ENCODE peak calls at places on chromosomes 11 and 22, in six cellular contexts. W is CD8-positive, alpha-beta T cell; H is HCT116; T is hepatocyte; X is right atrium auricular region; U is left ventricle myocardium inferior. O is an unnamed sample.

GRCh38 chr11:72617080-72617744 is 57.0 kb downstream of the PDE2A start:
- DNase-seq in W (no peak), H (no peak), T (peak), X (no peak), U (no peak), O (no peak)

GRCh38 chr11:13721760-13722159 is 53.3 kb downstream of the FAR1 start:
- DNase-seq in W (no peak), H (no peak), T (no peak), X (no peak), U (no peak), O (no peak)

GRCh38 chr22:30228509-30229359 is 17.8 kb downstream of the LIF start:
- DNase-seq in W (no peak), H (no peak), T (no peak), X (no peak), U (no peak), O (no peak)

GRCh38 chr11:129319751-129320150 is 55.9 kb upstream of the BARX2 start:
- DNase-seq in W (no peak), H (no peak), T (no peak), X (no peak), U (no peak), O (no peak)

GRCh38 chr22:31343235-31344191 is 2.6 kb downstream of the PATZ1 start:
- DNase-seq in W (no peak), H (no peak), T (peak), X (no peak), U (peak), O (no peak)

GRCh38 chr22:26097840-26098239 is 71.4 kb upstream of the SEZ6L start:
- DNase-seq in W (no peak), H (no peak), T (no peak), X (no peak), U (no peak), O (no peak)

GRCh38 chr11:69295995-69296889 is 2.3 kb downstream of the MYEOV start:
- DNase-seq in W (no peak), H (no peak), T (peak), X (peak), U (peak), O (no peak)

GRCh38 chr11:93831343-93832082 is 18.9 kb downstream of the VSTM5 start:
- DNase-seq in W (no peak), H (no peak), T (no peak), X (peak), U (no peak), O (no peak)

GRCh38 chr11:350723-351255 is 18.5 kb upstream of the B4GALNT4 start:
- DNase-seq in W (no peak), H (no peak), T (no peak), X (no peak), U (no peak), O (no peak)

GRCh38 chr11:2510626-2511402 is 66.0 kb downstream of the KCNQ1 start:
- DNase-seq in W (no peak), H (no peak), T (peak), X (peak), U (peak), O (peak)

GRCh38 chr11:1077033-1077416 is 2.4 kb downstream of the MUC2 start:
- DNase-seq in W (no peak), H (no peak), T (no peak), X (no peak), U (no peak), O (no peak)

GRCh38 chr11:47928426-47928825 is 51.9 kb upstream of the PTPRJ start:
- DNase-seq in W (no peak), H (no peak), T (no peak), X (no peak), U (no peak), O (no peak)

GRCh38 chr11:118353084-118353710 is 6.2 kb upstream of the UBE4A start:
- DNase-seq in W (no peak), H (no peak), T (peak), X (no peak), U (no peak), O (no peak)

GRCh38 chr11:47004595-47005033 is 68.1 kb downstream of the CSTPP1 start:
- DNase-seq in W (no peak), H (no peak), T (peak), X (peak), U (peak), O (peak)

GRCh38 chr11:10875430-10876021 is 17.7 kb upstream of the ZBED5 start:
- DNase-seq in W (no peak), H (no peak), T (no peak), X (no peak), U (no peak), O (no peak)

GRCh38 chr11:78562398-78562797 is 12.3 kb downstream of the NARS2 start:
- DNase-seq in W (no peak), H (no peak), T (no peak), X (no peak), U (no peak), O (no peak)

GRCh38 chr11:12888525-12889158 is 120.5 kb upstream of the RASSF10 start:
- DNase-seq in W (peak), H (peak), T (peak), X (peak), U (peak), O (peak)

GRCh38 chr11:129247129-129247528 is 55.0 kb upstream of the ARHGAP32 start:
- DNase-seq in W (no peak), H (no peak), T (no peak), X (no peak), U (no peak), O (no peak)

GRCh38 chr11:97525273-97525672 is 1135.5 kb downstream of the JRKL start:
- DNase-seq in W (no peak), H (no peak), T (no peak), X (no peak), U (no peak), O (no peak)

GRCh38 chr11:130827697-130828377 is 88.4 kb downstream of the SNX19 start:
- DNase-seq in W (no peak), H (peak), T (peak), X (peak), U (peak), O (peak)

GRCh38 chr11:66868726-66869291 is 11.9 kb downstream of the LRFN4 start:
- DNase-seq in W (peak), H (peak), T (peak), X (no peak), U (no peak), O (no peak)

GRCh38 chr11:450809-451451 is 851 bp downstream of the PTDSS2 start:
- DNase-seq in W (peak), H (peak), T (peak), X (peak), U (peak), O (no peak)

GRCh38 chr11:45216031-45216430 is 69.6 kb downstream of the PRDM11 start:
- DNase-seq in W (no peak), H (no peak), T (no peak), X (no peak), U (no peak), O (no peak)

GRCh38 chr11:96267490-96268010 is 75.4 kb downstream of the MAML2 start:
- DNase-seq in W (peak), H (no peak), T (no peak), X (no peak), U (no peak), O (no peak)

GRCh38 chr22:45563362-45564040 is 60.8 kb downstream of the FBLN1 start:
- DNase-seq in W (no peak), H (no peak), T (no peak), X (no peak), U (no peak), O (no peak)

GRCh38 chr11:127873478-127873877 is 713.9 kb downstream of the ETS1 start:
- DNase-seq in W (no peak), H (no peak), T (no peak), X (no peak), U (no peak), O (no peak)

GRCh38 chr11:18761741-18762140 is 29.9 kb downstream of the PTPN5 start:
- DNase-seq in W (no peak), H (no peak), T (no peak), X (no peak), U (no peak), O (no peak)

GRCh38 chr22:39463931-39464390 is 7.1 kb downstream of the MGAT3 start:
- DNase-seq in W (peak), H (no peak), T (no peak), X (peak), U (no peak), O (no peak)

GRCh38 chr11:2089536-2090165 is 49.5 kb downstream of the IGF2 start:
- DNase-seq in W (no peak), H (peak), T (peak), X (peak), U (no peak), O (no peak)

GRCh38 chr11:134754196-134754822 is 342.3 kb upstream of the B3GAT1 start:
- DNase-seq in W (no peak), H (no peak), T (peak), X (peak), U (no peak), O (peak)

GRCh38 chr22:48869161-48869560 is 958.5 kb downstream of the BRD1 start:
- DNase-seq in W (no peak), H (no peak), T (no peak), X (no peak), U (peak), O (no peak)

DNA sequence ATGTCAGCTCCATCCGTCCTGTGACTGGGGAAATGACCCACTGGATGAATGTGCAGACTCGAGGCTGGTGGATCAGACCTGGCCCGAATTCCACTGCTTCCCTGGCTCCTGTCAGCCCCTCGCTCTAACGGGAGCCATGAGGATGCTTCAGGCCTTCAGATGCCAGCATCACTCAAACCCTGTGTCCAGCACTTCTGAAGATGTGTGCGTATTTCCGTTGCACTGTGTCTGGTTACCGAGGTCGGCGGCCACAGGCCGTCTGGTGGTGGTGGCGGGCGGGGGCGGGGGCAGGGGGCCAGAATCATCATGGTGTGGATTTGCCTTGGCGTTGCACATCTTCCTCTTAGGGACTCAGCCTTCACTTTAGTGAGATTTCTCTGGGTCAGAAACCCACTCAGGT is 13.4 kb downstream of the CRELD2 start:
- DNase-seq in W (no peak), H (no peak), T (no peak), X (no peak), U (no peak), O (no peak)
- H3K27ac ChIP-seq in W (no peak), H (no peak), T (no peak), X (no peak), U (peak), O (no peak)

DNA sequence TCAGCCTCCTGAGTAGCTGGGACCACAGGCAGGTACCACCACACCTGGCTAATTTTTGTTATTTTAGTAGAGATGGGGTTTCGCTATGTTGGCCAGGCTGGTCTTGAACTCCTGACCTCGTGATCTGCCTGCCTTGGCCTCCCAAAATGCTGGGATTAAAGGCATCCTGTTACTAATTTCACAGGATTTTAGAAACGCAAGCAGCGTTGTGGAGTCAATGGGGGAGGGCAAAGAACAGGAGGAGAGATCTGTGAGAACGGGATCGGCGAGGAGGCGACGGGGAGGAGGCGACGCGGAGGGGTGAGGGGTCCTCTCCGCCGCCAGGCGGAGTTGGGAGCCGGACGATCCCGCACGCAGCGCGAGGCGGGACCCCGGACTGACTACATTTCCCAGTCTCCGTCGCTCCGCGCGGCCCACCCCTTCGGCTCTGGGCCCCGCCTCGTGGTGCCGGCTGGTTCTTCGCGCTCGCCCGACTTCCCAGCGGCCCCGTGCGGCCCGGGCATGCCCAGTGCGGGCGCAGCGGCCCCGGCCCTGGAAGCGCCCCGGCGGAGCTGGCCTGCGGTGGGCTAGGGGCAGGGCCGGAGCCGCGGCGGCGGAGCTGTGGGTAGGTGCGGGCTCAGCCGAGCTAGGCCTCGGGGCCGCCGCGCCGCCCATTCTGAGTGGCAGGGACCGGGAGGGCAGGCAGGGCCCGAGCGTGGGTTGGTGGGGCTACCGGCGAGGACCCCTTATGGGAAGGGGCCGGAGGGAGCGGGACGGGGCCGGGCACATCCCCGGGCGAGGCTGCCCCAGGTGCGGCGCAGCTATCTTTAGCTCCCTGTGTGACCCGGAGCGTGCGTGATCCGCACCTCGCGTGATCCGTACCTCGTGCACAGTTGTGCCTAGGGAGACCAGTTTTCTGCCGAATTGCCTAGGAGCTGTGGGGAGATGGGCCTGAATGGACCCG is at the start of gene EI24:
- DNase-seq in W (peak), H (peak), T (peak), X (peak), U (peak), O (peak)
- TF ChIP-seq CTCF in W (peak), H (peak), T (peak), X (peak), U (peak), O (peak)

DNA sequence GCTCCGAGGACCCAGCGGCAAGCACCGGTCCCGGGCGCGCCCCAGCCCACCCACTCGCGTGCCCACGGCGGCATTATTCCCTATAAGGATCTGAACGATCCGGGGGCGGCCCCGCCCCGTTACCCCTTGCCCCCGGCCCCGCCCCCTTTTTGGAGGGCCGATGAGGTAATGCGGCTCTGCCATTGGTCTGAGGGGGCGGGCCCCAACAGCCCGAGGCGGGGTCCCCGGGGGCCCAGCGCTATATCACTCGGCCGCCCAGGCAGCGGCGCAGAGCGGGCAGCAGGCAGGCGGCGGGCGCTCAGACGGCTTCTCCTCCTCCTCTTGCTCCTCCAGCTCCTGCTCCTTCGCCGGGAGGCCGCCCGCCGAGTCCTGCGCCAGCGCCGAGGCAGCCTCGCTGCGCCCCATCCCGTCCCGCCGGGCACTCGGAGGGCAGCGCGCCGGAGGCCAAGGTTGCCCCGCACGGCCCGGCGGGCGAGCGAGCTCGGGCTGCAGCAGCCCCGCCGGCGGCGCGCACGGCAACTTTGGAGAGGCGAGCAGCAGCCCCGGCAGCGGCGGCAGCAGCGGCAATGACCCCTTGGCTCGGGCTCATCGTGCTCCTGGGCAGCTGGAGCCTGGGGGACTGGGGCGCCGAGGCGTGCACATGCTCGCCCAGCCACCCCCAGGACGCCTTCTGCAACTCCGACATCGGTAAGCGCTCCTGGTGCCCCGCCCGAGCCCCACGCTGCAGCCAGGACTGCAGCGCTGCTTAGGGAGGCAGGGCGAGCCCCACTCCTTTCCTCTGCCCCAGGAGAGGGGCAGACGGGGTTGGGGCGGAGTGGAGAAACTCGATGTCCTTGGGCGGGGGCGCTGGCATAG is at the start of gene TIMP3:
- DNase-seq in W (no peak), H (no peak), T (peak), X (peak), U (peak), O (peak)
- H3K4me3 ChIP-seq in W (no peak), H (peak), T (peak), X (peak), U (peak), O (peak)

GRCh38 chr22:28728621-28729313 is 12.9 kb downstream of the CHEK2 start:
- DNase-seq in W (no peak), H (no peak), T (no peak), X (no peak), U (no peak), O (no peak)

GRCh38 chr22:28730146-28730545 is 11.5 kb downstream of the CHEK2 start:
- DNase-seq in W (no peak), H (no peak), T (no peak), X (no peak), U (no peak), O (no peak)

GRCh38 chr22:28728002-28728401 is 13.6 kb downstream of the CHEK2 start:
- DNase-seq in W (no peak), H (no peak), T (no peak), X (no peak), U (no peak), O (no peak)
- H3K27ac ChIP-seq in W (no peak), H (no peak), T (no peak), X (no peak), U (no peak), O (no peak)

GRCh38 chr11:26527685-26528084 is 44.4 kb downstream of the MUC15 start:
- DNase-seq in W (no peak), H (no peak), T (no peak), X (no peak), U (no peak), O (no peak)

GRCh38 chr11:26522912-26523610 is 49.0 kb downstream of the MUC15 start:
- DNase-seq in W (no peak), H (no peak), T (peak), X (no peak), U (no peak), O (no peak)
- TF ChIP-seq CTCF in W (no peak), H (no peak), T (peak), X (no peak), U (no peak), O (no peak)

GRCh38 chr11:33773399-33774355 is 643 bp downstream of the FBXO3 start:
- DNase-seq in W (peak), H (no peak), T (peak), X (no peak), U (no peak), O (no peak)
- H3K4me3 ChIP-seq in W (peak), H (peak), T (peak), X (peak), U (peak), O (peak)

O was measured in coronary artery.